ENCODE peak calls at places on chromosomes 5 and 9, in nine cellular contexts. G, C, D, F, H, K, V, E and Q are unnamed samples.

GRCh38 chr9:25513509-25514033 is 164.7 kb downstream of the TUSC1 start:
- DNase-seq in C (no peak), H (no peak), D (no peak), G (no peak), E (no peak), F (no peak), K (no peak), V (no peak), Q (no peak)

GRCh38 chr5:28415791-28416443 is 1377.5 kb upstream of the CDH9 start:
- DNase-seq in D (no peak), V (no peak), G (no peak), C (no peak), E (no peak), H (no peak), F (no peak), K (no peak), Q (no peak)

GRCh38 chr5:153618857-153619256 is 128.4 kb downstream of the GRIA1 start:
- DNase-seq in G (no peak), H (no peak), E (no peak), V (no peak), K (no peak), C (no peak), D (no peak), F (no peak), Q (no peak)

GRCh38 chr5:14707811-14708210 is 43.3 kb downstream of the OTULIN start:
- DNase-seq in C (no peak), V (peak), D (no peak), H (no peak), G (no peak), F (no peak), K (no peak), E (no peak), Q (no peak)

GRCh38 chr5:110703481-110703880 is 23.0 kb downstream of the TMEM232 start:
- DNase-seq in C (no peak), D (no peak), G (no peak), H (no peak), E (no peak), K (no peak), F (no peak), V (no peak), Q (no peak)

GRCh38 chr9:706606-707451 is 134.7 kb upstream of the DMRT1 start:
- DNase-seq in K (no peak), F (peak), D (peak), C (no peak), E (no peak), G (no peak), H (no peak), V (peak), Q (no peak)

GRCh38 chr9:23394189-23394588 is 431.9 kb downstream of the ELAVL2 start:
- DNase-seq in K (no peak), V (no peak), D (no peak), C (no peak), E (no peak), F (no peak), G (no peak), H (no peak), Q (no peak)

GRCh38 chr5:40410231-40410861 is 269.4 kb upstream of the PTGER4 start:
- DNase-seq in G (no peak), K (peak), E (no peak), F (no peak), C (no peak), H (peak), D (no peak), V (peak), Q (peak)

GRCh38 chr5:168023190-168023589 is 268.3 kb upstream of the WWC1 start:
- DNase-seq in C (no peak), H (no peak), D (no peak), F (no peak), V (peak), K (no peak), G (no peak), E (no peak), Q (no peak)

GRCh38 chr5:1661311-1661710 is 137.6 kb upstream of the LPCAT1 start:
- DNase-seq in V (no peak), K (no peak), D (no peak), E (no peak), H (no peak), F (no peak), C (no peak), G (no peak), Q (no peak)

GRCh38 chr5:153974131-153974812 is 64.4 kb downstream of the FAM114A2 start:
- DNase-seq in D (peak), V (peak), H (no peak), K (peak), C (no peak), E (peak), F (no peak), G (peak), Q (peak)

GRCh38 chr9:72635197-72635596 is 113.8 kb downstream of the TMC1 start:
- DNase-seq in D (no peak), G (no peak), K (peak), H (no peak), V (no peak), C (peak), E (no peak), F (no peak), Q (no peak)

GRCh38 chr9:93120846-93121315 is 13.2 kb downstream of the NINJ1 start:
- DNase-seq in E (no peak), K (no peak), G (no peak), F (no peak), H (no peak), D (no peak), V (no peak), C (no peak), Q (no peak)

GRCh38 chr5:168366124-168366523 is 74.7 kb downstream of the WWC1 start:
- DNase-seq in F (no peak), K (no peak), C (no peak), G (no peak), H (peak), V (no peak), D (no peak), E (no peak), Q (no peak)

GRCh38 chr5:69083412-69083811 is 10.4 kb upstream of the SLC30A5 start:
- DNase-seq in K (no peak), V (no peak), C (no peak), F (no peak), G (no peak), D (no peak), H (no peak), E (peak), Q (no peak)

GRCh38 chr9:76654575-76654974 is 109.7 kb upstream of the PCA3 start:
- DNase-seq in C (no peak), H (peak), V (no peak), G (no peak), D (no peak), K (no peak), F (no peak), E (no peak), Q (peak)

GRCh38 chr5:136201870-136202269 is 8.9 kb upstream of the SMIM32 start:
- DNase-seq in F (no peak), V (no peak), G (no peak), C (no peak), H (no peak), E (no peak), K (no peak), D (no peak), Q (no peak)

GRCh38 chr5:67058998-67059746 is 137.4 kb downstream of the CD180 start:
- DNase-seq in V (no peak), E (no peak), D (no peak), H (no peak), C (peak), G (no peak), K (no peak), F (no peak), Q (no peak)

GRCh38 chr5:65809817-65810531 is 88.0 kb downstream of the NLN start:
- DNase-seq in K (no peak), V (peak), G (no peak), D (no peak), E (peak), C (no peak), H (no peak), F (peak), Q (peak)

GRCh38 chr5:93929146-93929545 is 187.7 kb upstream of the POU5F2 start:
- DNase-seq in V (no peak), G (no peak), E (no peak), D (no peak), C (no peak), F (no peak), K (no peak), H (no peak), Q (peak)

GRCh38 chr5:103346162-103346748 is 87.7 kb downstream of the MACIR start:
- DNase-seq in H (no peak), F (no peak), D (no peak), E (no peak), G (no peak), K (peak), V (no peak), C (peak), Q (no peak)

GRCh38 chr9:114017741-114018715 is 60.1 kb downstream of the AMBP start:
- DNase-seq in V (no peak), H (no peak), E (no peak), K (no peak), C (no peak), G (no peak), D (no peak), F (peak), Q (no peak)

GRCh38 chr5:32443145-32443540 is 1.4 kb downstream of the ZFR start:
- DNase-seq in H (peak), F (no peak), C (no peak), G (no peak), K (peak), E (no peak), V (no peak), D (no peak), Q (no peak)

GRCh38 chr5:132281856-132282614 is 12.2 kb upstream of the SLC22A4 start:
- DNase-seq in F (no peak), C (no peak), K (no peak), G (no peak), V (no peak), E (no peak), D (no peak), H (no peak), Q (no peak)

GRCh38 chr9:87441251-87441650 is 56.4 kb upstream of the DAPK1 start:
- DNase-seq in G (no peak), K (no peak), V (no peak), D (no peak), F (no peak), E (no peak), C (no peak), H (peak), Q (no peak)

GRCh38 chr5:181217111-181217804 is 5.8 kb upstream of the TRIM41 start:
- DNase-seq in F (peak), K (peak), C (no peak), V (no peak), G (no peak), E (peak), H (no peak), D (peak), Q (no peak)

GRCh38 chr5:117682416-117682815 is 1107.8 kb upstream of the SEMA6A start:
- DNase-seq in H (no peak), C (no peak), K (no peak), G (no peak), V (no peak), D (no peak), F (no peak), E (no peak), Q (peak)

GRCh38 chr9:90299963-90300362 is 342.7 kb downstream of the DIRAS2 start:
- DNase-seq in H (no peak), K (no peak), D (no peak), V (no peak), C (no peak), E (no peak), G (no peak), F (no peak), Q (no peak)

GRCh38 chr9:99400184-99400731 is 178.2 kb downstream of the SEC61B start:
- DNase-seq in V (no peak), E (no peak), F (no peak), H (no peak), G (no peak), D (no peak), C (no peak), K (no peak), Q (no peak)

GRCh38 chr9:80410106-80410505 is 838.3 kb downstream of the TLE4 start:
- DNase-seq in C (peak), E (no peak), G (no peak), K (peak), V (peak), D (peak), H (no peak), F (no peak), Q (peak)

GRCh38 chr5:123209163-123210013 is 120.3 kb downstream of the PRDM6 start:
- DNase-seq in G (peak), F (no peak), V (no peak), K (peak), H (peak), D (no peak), E (peak), C (no peak), Q (peak)